ENCODE peak calls at places on chromosomes 7 and 10, in seven cellular contexts. W is adrenal gland, E is hepatocyte, H is gastrocnemius medialis, B is breast epithelium, A is AG04450, S is heart right ventricle. L is an unnamed sample. For H3K27me3, the result is how much of the 10 kb centered on the place peaks cover.

GRCh38 chr7:45990276-45990675 is 69.2 kb upstream of the IGFBP3 start:
- DNase-seq in W (no peak), E (no peak), H (no peak), B (no peak), A (no peak), S (no peak), L (no peak)

GRCh38 chr10:123117644-123118409 is 17.9 kb upstream of the HMX3 start:
- DNase-seq in W (no peak), E (no peak), H (no peak), B (no peak), A (no peak), S (no peak), L (no peak)

GRCh38 chr10:98418596-98419265 is 3.7 kb upstream of the PYROXD2 start:
- DNase-seq in W (no peak), E (no peak), H (no peak), B (no peak), A (no peak), S (no peak), L (no peak)

GRCh38 chr10:4266387-4267083 is 481.5 kb upstream of the KLF6 start:
- DNase-seq in W (no peak), E (no peak), H (no peak), B (no peak), A (no peak), S (no peak), L (no peak)

GRCh38 chr7:2499181-2499580 is 20.4 kb upstream of the LFNG start:
- DNase-seq in W (no peak), E (no peak), H (no peak), B (no peak), A (no peak), S (no peak), L (no peak)

GRCh38 chr7:75625868-75626267 is 112.9 kb downstream of the HIP1 start:
- DNase-seq in W (no peak), E (no peak), H (no peak), B (no peak), A (no peak), S (no peak), L (no peak)

GRCh38 chr10:51007781-51008180 is 66.5 kb upstream of the PRKG1 start:
- DNase-seq in W (no peak), E (no peak), H (no peak), B (no peak), A (no peak), S (no peak), L (no peak)

GRCh38 chr7:108492742-108493141 is 33.2 kb downstream of the PNPLA8 start:
- DNase-seq in W (no peak), E (no peak), H (no peak), B (no peak), A (no peak), S (no peak), L (no peak)

GRCh38 chr7:155484483-155485399 is 26.8 kb downstream of the EN2 start:
- DNase-seq in W (no peak), E (no peak), H (no peak), B (no peak), A (no peak), S (no peak), L (no peak)

GRCh38 chr7:155487509-155488482 is 29.9 kb downstream of the EN2 start:
- DNase-seq in W (no peak), E (no peak), H (no peak), B (no peak), A (no peak), S (no peak), L (no peak)

GRCh38 chr7:155489158-155489840 is 31.4 kb downstream of the EN2 start:
- DNase-seq in W (no peak), E (no peak), H (no peak), B (no peak), A (no peak), S (no peak), L (no peak)

GRCh38 chr7:155488483-155489127 is 30.7 kb downstream of the EN2 start:
- DNase-seq in W (no peak), E (no peak), H (no peak), B (no peak), A (no peak), S (no peak), L (no peak)

GRCh38 chr7:155486783-155487508 is 29.0 kb downstream of the EN2 start:
- DNase-seq in W (no peak), E (no peak), H (no peak), B (no peak), A (no peak), S (no peak), L (no peak)
- H3K27me3 ChIP-seq in W (under half), E (half or more), H (under half), B (under half), A (under half), S (half or more), L (half or more)

DNA sequence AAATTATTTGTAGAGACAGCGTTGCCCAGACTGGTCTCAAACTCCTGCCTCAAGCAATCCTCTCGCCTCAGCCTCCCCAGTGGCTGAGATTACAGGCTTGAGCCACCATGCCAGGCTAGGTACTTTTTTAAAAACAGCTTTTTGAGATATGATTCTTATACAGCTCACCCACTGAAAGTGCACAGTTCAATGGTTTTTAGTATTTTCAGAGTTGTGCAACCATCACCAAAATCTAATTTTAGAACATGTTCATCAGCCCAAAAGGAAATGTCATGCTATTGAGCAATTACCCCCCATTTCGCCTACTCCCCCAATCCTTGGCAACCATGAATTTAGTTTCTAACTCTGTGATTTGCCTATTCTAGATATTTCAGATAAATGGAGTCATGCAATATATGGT is 73.7 kb downstream of the EVX1 start:
- DNase-seq in W (no peak), E (no peak), H (no peak), B (no peak), A (no peak), S (no peak), L (no peak)
- H3K27me3 ChIP-seq in W (under half), E (under half), H (under half), B (under half), A (under half), S (under half), L (half or more)

GRCh38 chr10:19945275-19945674 is 129.0 kb downstream of the PLXDC2 start:
- DNase-seq in W (no peak), E (no peak), H (peak), B (peak), A (no peak), S (peak), L (no peak)
- H3K27me3 ChIP-seq in W (under half), E (under half), H (under half), B (under half), A (under half), S (under half), L (under half)

DNA sequence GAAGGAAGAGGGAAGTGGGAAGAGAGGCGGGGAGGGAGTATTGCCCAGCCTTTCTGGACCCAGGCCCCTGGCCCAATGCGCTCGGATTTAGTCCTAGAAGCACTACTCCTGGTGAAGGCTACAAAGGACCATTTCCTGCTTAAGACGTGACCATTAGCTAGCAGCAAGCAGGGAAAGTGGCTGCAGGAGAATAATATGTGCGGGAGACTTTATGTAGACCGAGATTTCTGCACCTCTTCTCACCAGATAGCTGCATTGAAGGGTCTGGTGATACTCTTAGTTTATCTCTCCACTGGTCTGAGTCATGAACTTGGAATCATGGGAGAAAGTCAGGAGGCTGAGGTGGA is 3.1 kb downstream of the VAX1 start:
- DNase-seq in W (no peak), E (no peak), H (no peak), B (no peak), A (no peak), S (no peak), L (no peak)
- H3K27me3 ChIP-seq in W (half or more), E (half or more), H (half or more), B (under half), A (half or more), S (half or more), L (half or more)

DNA sequence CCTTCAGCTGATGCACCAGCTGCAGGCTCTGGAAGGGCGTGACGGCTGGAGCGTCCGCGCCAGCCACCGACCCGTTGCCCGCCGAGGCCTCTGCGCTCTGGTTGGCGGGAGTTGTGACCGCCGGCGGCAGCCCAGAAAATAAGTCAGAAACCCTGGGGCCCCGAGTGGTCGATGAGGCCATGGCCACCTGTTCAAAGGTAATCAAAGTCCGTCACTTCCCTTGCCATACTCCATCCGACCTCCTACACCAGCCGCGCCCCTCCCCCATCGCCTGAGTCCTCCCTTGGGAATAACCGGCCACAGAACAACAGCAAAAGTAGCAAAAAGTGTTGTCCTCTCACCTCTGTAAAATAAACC is 406 bp downstream of the PRLHR start:
- DNase-seq in W (no peak), E (no peak), H (no peak), B (no peak), A (no peak), S (no peak), L (no peak)
- H3K27me3 ChIP-seq in W (half or more), E (half or more), H (half or more), B (under half), A (under half), S (half or more), L (under half)

GRCh38 chr7:154837087-154837486 is 165.8 kb downstream of the PAXIP1 start:
- DNase-seq in W (no peak), E (no peak), H (no peak), B (no peak), A (no peak), S (no peak), L (no peak)

GRCh38 chr7:154835924-154836529 is 166.9 kb downstream of the PAXIP1 start:
- DNase-seq in W (no peak), E (no peak), H (no peak), B (no peak), A (no peak), S (no peak), L (no peak)

GRCh38 chr7:154832557-154833138 is 170.3 kb downstream of the PAXIP1 start:
- DNase-seq in W (no peak), E (peak), H (no peak), B (no peak), A (no peak), S (no peak), L (peak)

GRCh38 chr7:154837622-154838021 is 165.3 kb downstream of the PAXIP1 start:
- DNase-seq in W (no peak), E (no peak), H (no peak), B (no peak), A (no peak), S (no peak), L (no peak)

GRCh38 chr7:154833839-154834238 is 169.1 kb downstream of the PAXIP1 start:
- DNase-seq in W (no peak), E (no peak), H (no peak), B (no peak), A (no peak), S (no peak), L (no peak)
- H3K27me3 ChIP-seq in W (under half), E (under half), H (under half), B (under half), A (under half), S (under half), L (under half)

DNA sequence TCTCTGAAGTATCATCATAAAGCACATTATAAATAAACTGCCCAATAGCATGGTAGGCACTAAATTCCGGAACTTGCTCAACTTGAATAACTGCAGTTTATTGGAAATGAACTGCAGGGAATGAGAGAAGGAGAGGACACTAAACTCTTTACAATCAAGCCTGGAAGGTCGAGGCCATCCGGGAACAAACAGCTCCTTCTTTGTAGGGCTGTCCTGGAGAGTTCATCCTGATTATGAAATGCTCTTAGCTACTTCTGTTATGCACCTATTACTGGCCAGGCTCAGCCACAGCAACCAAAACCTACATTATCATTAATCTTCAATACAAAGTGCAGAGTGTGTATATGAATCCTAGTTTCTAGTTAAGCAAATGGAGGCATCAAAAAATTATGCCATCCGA is 64.7 kb downstream of the PPP1R17 start:
- DNase-seq in W (no peak), E (no peak), H (no peak), B (no peak), A (no peak), S (no peak), L (no peak)
- H3K27me3 ChIP-seq in W (under half), E (under half), H (under half), B (under half), A (under half), S (under half), L (under half)

GRCh38 chr7:1226155-1226901 is 6.3 kb upstream of the UNCX start:
- DNase-seq in W (no peak), E (no peak), H (no peak), B (no peak), A (no peak), S (no peak), L (no peak)

GRCh38 chr7:1229334-1229935 is 3.2 kb upstream of the UNCX start:
- DNase-seq in W (no peak), E (no peak), H (no peak), B (no peak), A (no peak), S (no peak), L (no peak)

GRCh38 chr7:1228535-1229333 is 3.9 kb upstream of the UNCX start:
- DNase-seq in W (no peak), E (no peak), H (no peak), B (no peak), A (no peak), S (no peak), L (no peak)

GRCh38 chr7:1227071-1227804 is 5.4 kb upstream of the UNCX start:
- DNase-seq in W (no peak), E (no peak), H (no peak), B (no peak), A (no peak), S (no peak), L (no peak)

DNA sequence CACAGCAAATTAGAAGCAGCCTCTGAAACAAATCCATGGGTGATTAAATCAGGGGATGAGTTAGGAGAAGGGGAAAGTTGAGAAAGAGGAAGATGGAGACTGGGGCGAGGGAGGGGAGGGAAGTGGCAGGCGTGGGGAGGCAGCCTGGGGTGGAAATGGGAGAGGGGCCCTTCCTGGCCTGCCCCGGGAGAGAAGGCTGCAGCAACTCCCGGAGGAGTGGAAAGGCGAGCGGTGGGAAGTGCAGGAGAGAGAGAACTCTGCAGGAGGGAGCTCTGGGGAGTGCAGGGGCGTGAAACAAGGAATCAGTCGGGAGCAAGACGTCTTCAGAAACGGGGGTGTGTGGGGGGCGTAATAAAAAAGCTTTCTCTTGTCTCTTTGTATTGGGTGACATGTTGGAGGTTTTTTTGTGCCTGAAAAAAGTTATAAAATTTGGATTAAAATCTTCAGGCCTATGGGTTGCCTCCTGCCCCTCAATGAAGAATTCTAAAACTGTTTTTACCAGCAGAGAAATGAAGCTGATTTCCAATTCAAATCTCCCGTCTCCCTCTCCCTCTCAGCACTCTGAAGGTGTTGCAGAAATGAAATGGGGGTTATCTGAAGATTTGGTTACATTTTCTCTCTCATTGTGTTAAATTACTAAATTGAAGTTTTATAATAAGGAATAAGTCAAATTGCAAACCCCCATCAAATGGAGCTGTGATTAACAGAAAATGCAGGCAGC is 4.7 kb upstream of the UNCX start:
- DNase-seq in W (no peak), E (no peak), H (no peak), B (no peak), A (no peak), S (no peak), L (no peak)
- H3K27me3 ChIP-seq in W (half or more), E (half or more), H (half or more), B (under half), A (half or more), S (half or more), L (half or more)

DNA sequence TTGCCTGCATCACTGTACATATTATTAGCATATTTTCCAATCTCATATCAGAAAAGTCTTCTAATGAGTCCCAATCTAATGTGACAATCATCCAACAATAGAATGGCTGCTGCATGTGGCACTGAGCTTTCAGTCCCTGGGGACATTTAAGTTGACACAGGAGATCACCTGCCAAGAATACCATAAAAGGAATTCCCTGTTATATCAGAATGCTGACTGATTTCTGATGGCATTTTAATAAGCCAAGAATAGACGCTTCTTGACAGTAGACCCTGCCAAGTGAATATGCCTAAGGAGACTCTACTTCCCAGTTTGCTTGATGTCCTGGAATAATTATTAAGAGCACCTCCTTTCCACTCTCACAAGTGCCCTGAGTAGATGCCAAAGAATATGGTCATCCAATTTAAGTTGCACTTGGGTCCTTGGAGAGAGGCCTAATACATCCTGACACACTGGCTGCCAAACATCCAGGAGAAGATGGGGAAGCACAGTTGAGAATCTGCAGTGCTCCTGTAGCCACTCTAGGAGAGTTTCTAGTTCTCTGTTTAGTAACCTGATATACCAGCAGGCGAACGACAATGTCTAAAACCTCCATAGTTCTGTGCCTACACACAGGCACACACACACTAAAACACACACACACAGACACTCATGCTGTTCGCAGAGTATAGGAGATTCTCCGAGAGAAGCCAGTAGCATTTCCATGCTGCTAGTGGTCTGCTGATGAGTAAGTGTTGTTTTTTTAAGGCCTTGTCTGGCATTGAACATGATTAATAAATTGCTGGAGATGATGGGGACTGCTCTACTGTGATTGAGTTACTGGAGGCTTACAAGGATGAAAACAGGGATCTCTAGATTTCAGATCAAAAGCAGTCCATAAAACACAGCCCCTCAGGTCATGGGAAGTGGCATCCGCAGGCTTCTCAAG is 369.6 kb downstream of the KCNMA1 start:
- DNase-seq in W (no peak), E (no peak), H (no peak), B (no peak), A (no peak), S (no peak), L (no peak)
- H3K27me3 ChIP-seq in W (under half), E (under half), H (under half), B (under half), A (under half), S (under half), L (under half)

DNA sequence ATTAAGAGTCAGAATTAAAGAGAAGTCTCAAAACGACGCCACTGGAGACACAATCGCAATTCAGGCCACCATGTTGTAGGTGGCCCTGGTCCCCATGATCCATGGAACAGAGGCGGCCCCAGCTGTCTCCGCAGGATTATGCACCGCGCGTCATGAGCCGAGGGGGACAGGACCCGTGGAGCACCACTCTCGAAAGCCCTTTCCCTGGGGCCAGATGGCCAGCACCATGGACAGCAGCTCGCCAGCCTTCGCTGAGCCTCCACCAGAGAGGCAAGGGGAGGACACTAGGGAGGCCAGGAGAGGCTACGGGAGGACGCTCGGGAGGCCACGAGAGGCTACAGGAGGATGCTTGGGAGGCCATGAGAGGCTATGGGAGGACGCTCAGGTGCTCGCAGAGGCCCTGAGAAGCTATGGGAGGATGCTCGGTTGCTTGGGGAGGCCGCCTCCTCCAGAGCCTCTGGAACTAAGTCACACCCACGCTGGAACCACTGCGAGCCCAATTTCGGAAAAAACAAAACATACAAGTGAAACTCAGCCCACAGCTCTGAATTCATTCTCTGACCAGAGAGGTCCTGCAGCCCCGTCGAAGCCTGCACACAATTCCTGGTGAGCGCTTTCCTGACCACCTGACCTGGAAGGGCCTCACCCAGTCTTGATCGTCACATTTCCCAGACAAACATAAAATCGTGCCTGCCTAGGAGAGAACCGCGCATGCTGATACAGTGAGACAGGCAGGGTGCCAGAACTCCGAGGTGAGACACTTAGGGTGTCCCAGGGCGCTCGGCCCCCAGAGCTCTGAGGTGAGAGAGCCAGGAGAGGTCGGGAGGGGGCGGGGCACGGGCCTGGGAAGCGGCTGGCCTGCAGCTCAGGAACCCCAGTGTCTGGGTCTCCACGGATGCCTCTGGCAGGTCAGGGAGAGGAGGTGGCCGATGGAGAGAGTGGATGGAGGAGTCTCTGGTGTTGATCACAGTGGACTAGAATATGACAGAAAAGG is 224.4 kb downstream of the PTPRN2 start:
- DNase-seq in W (no peak), E (peak), H (no peak), B (no peak), A (no peak), S (no peak), L (no peak)
- H3K27me3 ChIP-seq in W (under half), E (under half), H (under half), B (under half), A (under half), S (under half), L (under half)